ENCODE peak calls at places on chromosomes 2 and 18, in seven cellular contexts. One of them, this sample, is unnamed.

GRCh38 chr18:25247725-25248124 is 104.2 kb downstream of the ZNF521 start:
- DNase-seq in mesenchymal stem cell: peak; percentile 72
- DNase-seq in EH: peak; percentile 91
- DNase-seq in midbrain: no peak
- DNase-seq in body of pancreas: no peak
- DNase-seq in left lung: no peak
- DNase-seq in ecto neural progenitor cell: no peak
- DNase-seq in this sample: no peak

GRCh38 chr2:204357175-204357695 is 188.0 kb upstream of the PARD3B start:
- DNase-seq in mesenchymal stem cell: no peak
- DNase-seq in EH: no peak
- DNase-seq in midbrain: no peak
- DNase-seq in body of pancreas: no peak
- DNase-seq in left lung: no peak
- DNase-seq in ecto neural progenitor cell: no peak
- DNase-seq in this sample: no peak

GRCh38 chr2:96291751-96292150 is 13.6 kb downstream of the SNRNP200 start:
- DNase-seq in mesenchymal stem cell: no peak
- DNase-seq in EH: no peak
- DNase-seq in midbrain: no peak
- DNase-seq in body of pancreas: no peak
- DNase-seq in left lung: no peak
- DNase-seq in ecto neural progenitor cell: no peak
- DNase-seq in this sample: no peak

GRCh38 chr18:69819460-69819859 is 128.2 kb downstream of the CD226 start:
- DNase-seq in mesenchymal stem cell: no peak
- DNase-seq in EH: no peak
- DNase-seq in midbrain: no peak
- DNase-seq in body of pancreas: no peak
- DNase-seq in left lung: no peak
- DNase-seq in ecto neural progenitor cell: no peak
- DNase-seq in this sample: no peak

GRCh38 chr2:220227272-220227920 is 600.0 kb downstream of the SLC4A3 start:
- DNase-seq in mesenchymal stem cell: peak; percentile 53
- DNase-seq in EH: peak; percentile 88
- DNase-seq in midbrain: no peak
- DNase-seq in body of pancreas: no peak
- DNase-seq in left lung: no peak
- DNase-seq in ecto neural progenitor cell: no peak
- DNase-seq in this sample: no peak

GRCh38 chr2:119338826-119339561 is 27.6 kb downstream of the C2orf76 start:
- DNase-seq in mesenchymal stem cell: no peak
- DNase-seq in EH: no peak
- DNase-seq in midbrain: no peak
- DNase-seq in body of pancreas: peak; percentile 27
- DNase-seq in left lung: no peak
- DNase-seq in ecto neural progenitor cell: no peak
- DNase-seq in this sample: peak; percentile 67

GRCh38 chr2:218149865-218150264 is 16.9 kb downstream of the CXCR1 start:
- DNase-seq in mesenchymal stem cell: no peak
- DNase-seq in EH: no peak
- DNase-seq in midbrain: no peak
- DNase-seq in body of pancreas: no peak
- DNase-seq in left lung: no peak
- DNase-seq in ecto neural progenitor cell: no peak
- DNase-seq in this sample: no peak

GRCh38 chr2:144524190-144524957 is 4.5 kb upstream of the ZEB2 start:
- DNase-seq in mesenchymal stem cell: no peak
- DNase-seq in EH: no peak
- DNase-seq in midbrain: no peak
- DNase-seq in body of pancreas: peak; percentile 30
- DNase-seq in left lung: peak; percentile 91
- DNase-seq in ecto neural progenitor cell: peak; percentile 88
- DNase-seq in this sample: peak; percentile 92

GRCh38 chr2:146579154-146579930 is 1265.5 kb upstream of the ACVR2A start:
- DNase-seq in mesenchymal stem cell: peak; percentile 52
- DNase-seq in EH: peak; percentile 76
- DNase-seq in midbrain: no peak
- DNase-seq in body of pancreas: no peak
- DNase-seq in left lung: no peak
- DNase-seq in ecto neural progenitor cell: no peak
- DNase-seq in this sample: no peak

GRCh38 chr2:43791035-43791434 is 17.2 kb downstream of the DYNC2LI1 start:
- DNase-seq in mesenchymal stem cell: no peak
- DNase-seq in EH: no peak
- DNase-seq in midbrain: no peak
- DNase-seq in body of pancreas: no peak
- DNase-seq in left lung: no peak
- DNase-seq in ecto neural progenitor cell: no peak
- DNase-seq in this sample: no peak

GRCh38 chr2:228048838-228049490 is 132.5 kb downstream of the SPHKAP start:
- DNase-seq in mesenchymal stem cell: peak; percentile 3
- DNase-seq in EH: peak; percentile 74
- DNase-seq in midbrain: peak; percentile 27
- DNase-seq in body of pancreas: peak; percentile 32
- DNase-seq in left lung: no peak
- DNase-seq in ecto neural progenitor cell: peak; percentile 48
- DNase-seq in this sample: no peak

GRCh38 chr2:239195318-239195871 is 205.4 kb downstream of the HDAC4 start:
- DNase-seq in mesenchymal stem cell: no peak
- DNase-seq in EH: no peak
- DNase-seq in midbrain: peak; percentile 86
- DNase-seq in body of pancreas: no peak
- DNase-seq in left lung: peak; percentile 40
- DNase-seq in ecto neural progenitor cell: peak; percentile 39
- DNase-seq in this sample: peak; percentile 21

GRCh38 chr2:196431957-196432356 is 207.6 kb upstream of the CCDC150 start:
- DNase-seq in mesenchymal stem cell: peak; percentile 29
- DNase-seq in EH: peak; percentile 18
- DNase-seq in midbrain: peak; percentile 35
- DNase-seq in body of pancreas: no peak
- DNase-seq in left lung: no peak
- DNase-seq in ecto neural progenitor cell: peak; percentile 47
- DNase-seq in this sample: no peak

GRCh38 chr2:121955313-121956211 is 200.1 kb downstream of the TSN start:
- DNase-seq in mesenchymal stem cell: no peak
- DNase-seq in EH: no peak
- DNase-seq in midbrain: no peak
- DNase-seq in body of pancreas: peak; percentile 53
- DNase-seq in left lung: no peak
- DNase-seq in ecto neural progenitor cell: no peak
- DNase-seq in this sample: no peak

GRCh38 chr18:3380384-3380961 is 69.5 kb upstream of the TGIF1 start:
- DNase-seq in mesenchymal stem cell: peak; percentile 12
- DNase-seq in EH: peak; percentile 26
- DNase-seq in midbrain: no peak
- DNase-seq in body of pancreas: peak; percentile 21
- DNase-seq in left lung: no peak
- DNase-seq in ecto neural progenitor cell: no peak
- DNase-seq in this sample: no peak

GRCh38 chr2:14756981-14757657 is 124.6 kb downstream of the LRATD1 start:
- DNase-seq in mesenchymal stem cell: peak; percentile 76
- DNase-seq in EH: peak; percentile 55
- DNase-seq in midbrain: no peak
- DNase-seq in body of pancreas: peak; percentile 16
- DNase-seq in left lung: no peak
- DNase-seq in ecto neural progenitor cell: no peak
- DNase-seq in this sample: no peak

GRCh38 chr2:27264253-27264752 is 1.5 kb upstream of the SLC30A3 start:
- DNase-seq in mesenchymal stem cell: no peak
- DNase-seq in EH: no peak
- DNase-seq in midbrain: no peak
- DNase-seq in body of pancreas: no peak
- DNase-seq in left lung: no peak
- DNase-seq in ecto neural progenitor cell: peak; percentile 59
- DNase-seq in this sample: no peak

GRCh38 chr2:176078440-176079284 is 5.1 kb downstream of the EVX2 start:
- DNase-seq in mesenchymal stem cell: no peak
- DNase-seq in EH: no peak
- DNase-seq in midbrain: no peak
- DNase-seq in body of pancreas: no peak
- DNase-seq in left lung: no peak
- DNase-seq in ecto neural progenitor cell: no peak
- DNase-seq in this sample: no peak

GRCh38 chr2:136375017-136375901 is 257.3 kb upstream of the CXCR4 start:
- DNase-seq in mesenchymal stem cell: no peak
- DNase-seq in EH: no peak
- DNase-seq in midbrain: no peak
- DNase-seq in body of pancreas: no peak
- DNase-seq in left lung: no peak
- DNase-seq in ecto neural progenitor cell: no peak
- DNase-seq in this sample: no peak

GRCh38 chr2:233198026-233198425 is 53.4 kb upstream of the ATG16L1 start:
- DNase-seq in mesenchymal stem cell: no peak
- DNase-seq in EH: no peak
- DNase-seq in midbrain: no peak
- DNase-seq in body of pancreas: no peak
- DNase-seq in left lung: no peak
- DNase-seq in ecto neural progenitor cell: no peak
- DNase-seq in this sample: no peak

GRCh38 chr2:166106431-166107015 is 21.3 kb downstream of the SCN1A start:
- DNase-seq in mesenchymal stem cell: peak; percentile 18
- DNase-seq in EH: peak; percentile 6
- DNase-seq in midbrain: no peak
- DNase-seq in body of pancreas: no peak
- DNase-seq in left lung: no peak
- DNase-seq in ecto neural progenitor cell: no peak
- DNase-seq in this sample: no peak

GRCh38 chr2:177578454-177578853 is 185.9 kb downstream of the AGPS start:
- DNase-seq in mesenchymal stem cell: no peak
- DNase-seq in EH: no peak
- DNase-seq in midbrain: no peak
- DNase-seq in body of pancreas: no peak
- DNase-seq in left lung: no peak
- DNase-seq in ecto neural progenitor cell: no peak
- DNase-seq in this sample: no peak

GRCh38 chr2:59025157-59025757 is 784.1 kb upstream of the FANCL start:
- DNase-seq in mesenchymal stem cell: peak; percentile 22
- DNase-seq in EH: peak; percentile 42
- DNase-seq in midbrain: peak; percentile 41
- DNase-seq in body of pancreas: peak; percentile 36
- DNase-seq in left lung: peak; percentile 71
- DNase-seq in ecto neural progenitor cell: peak; percentile 80
- DNase-seq in this sample: peak; percentile 17

GRCh38 chr2:207663870-207664545 is 38.8 kb upstream of the METTL21A start:
- DNase-seq in mesenchymal stem cell: no peak
- DNase-seq in EH: no peak
- DNase-seq in midbrain: no peak
- DNase-seq in body of pancreas: no peak
- DNase-seq in left lung: no peak
- DNase-seq in ecto neural progenitor cell: no peak
- DNase-seq in this sample: no peak

GRCh38 chr2:39124000-39124769 is 3.3 kb upstream of the SOS1 start:
- DNase-seq in mesenchymal stem cell: peak; percentile 96
- DNase-seq in EH: peak; percentile 92
- DNase-seq in midbrain: peak; percentile 95
- DNase-seq in body of pancreas: peak; percentile 96
- DNase-seq in left lung: peak; percentile 100
- DNase-seq in ecto neural progenitor cell: peak; percentile 98
- DNase-seq in this sample: peak; percentile 99

GRCh38 chr18:48949051-48949605 is 1.6 kb downstream of the SMAD7 start:
- DNase-seq in mesenchymal stem cell: peak; percentile 64
- DNase-seq in EH: peak; percentile 42
- DNase-seq in midbrain: no peak
- DNase-seq in body of pancreas: no peak
- DNase-seq in left lung: peak; percentile 84
- DNase-seq in ecto neural progenitor cell: no peak
- DNase-seq in this sample: peak; percentile 87

GRCh38 chr2:21265752-21266151 is 142.0 kb downstream of the TDRD15 start:
- DNase-seq in mesenchymal stem cell: no peak
- DNase-seq in EH: no peak
- DNase-seq in midbrain: no peak
- DNase-seq in body of pancreas: no peak
- DNase-seq in left lung: no peak
- DNase-seq in ecto neural progenitor cell: no peak
- DNase-seq in this sample: no peak

GRCh38 chr18:58882681-58883080 is 18.0 kb downstream of the ZNF532 start:
- DNase-seq in mesenchymal stem cell: peak; percentile 34
- DNase-seq in EH: peak; percentile 82
- DNase-seq in midbrain: no peak
- DNase-seq in body of pancreas: no peak
- DNase-seq in left lung: no peak
- DNase-seq in ecto neural progenitor cell: no peak
- DNase-seq in this sample: no peak

GRCh38 chr2:23651187-23651983 is 266.4 kb downstream of the KLHL29 start:
- DNase-seq in mesenchymal stem cell: peak; percentile 77
- DNase-seq in EH: peak; percentile 73
- DNase-seq in midbrain: no peak
- DNase-seq in body of pancreas: no peak
- DNase-seq in left lung: peak; percentile 0
- DNase-seq in ecto neural progenitor cell: no peak
- DNase-seq in this sample: no peak

GRCh38 chr18:78986018-78986481 is 6.4 kb downstream of the SALL3 start:
- DNase-seq in mesenchymal stem cell: no peak
- DNase-seq in EH: no peak
- DNase-seq in midbrain: peak; percentile 58
- DNase-seq in body of pancreas: no peak
- DNase-seq in left lung: peak; percentile 58
- DNase-seq in ecto neural progenitor cell: peak; percentile 64
- DNase-seq in this sample: no peak

GRCh38 chr2:239028253-239028619 is 180.4 kb downstream of the TWIST2 start:
- DNase-seq in mesenchymal stem cell: no peak
- DNase-seq in EH: no peak
- DNase-seq in midbrain: no peak
- DNase-seq in body of pancreas: no peak
- DNase-seq in left lung: no peak
- DNase-seq in ecto neural progenitor cell: no peak
- DNase-seq in this sample: no peak

GRCh38 chr2:138356178-138356577 is 145.4 kb upstream of the SPOPL start:
- DNase-seq in mesenchymal stem cell: peak; percentile 39
- DNase-seq in EH: peak; percentile 58
- DNase-seq in midbrain: no peak
- DNase-seq in body of pancreas: peak; percentile 66
- DNase-seq in left lung: no peak
- DNase-seq in ecto neural progenitor cell: no peak
- DNase-seq in this sample: no peak

GRCh38 chr18:37327063-37327577 is 238.5 kb downstream of the CELF4 start:
- DNase-seq in mesenchymal stem cell: no peak
- DNase-seq in EH: no peak
- DNase-seq in midbrain: no peak
- DNase-seq in body of pancreas: no peak
- DNase-seq in left lung: no peak
- DNase-seq in ecto neural progenitor cell: no peak
- DNase-seq in this sample: no peak

GRCh38 chr18:79970419-79971133 is 6.1 kb downstream of the HSBP1L1 start:
- DNase-seq in mesenchymal stem cell: no peak
- DNase-seq in EH: no peak
- DNase-seq in midbrain: no peak
- DNase-seq in body of pancreas: no peak
- DNase-seq in left lung: no peak
- DNase-seq in ecto neural progenitor cell: no peak
- DNase-seq in this sample: no peak

GRCh38 chr2:201971516-201972228 is 62.0 kb upstream of the FZD7 start:
- DNase-seq in mesenchymal stem cell: no peak
- DNase-seq in EH: peak; percentile 81
- DNase-seq in midbrain: no peak
- DNase-seq in body of pancreas: no peak
- DNase-seq in left lung: no peak
- DNase-seq in ecto neural progenitor cell: no peak
- DNase-seq in this sample: peak; percentile 24

GRCh38 chr2:223735659-223736244 is 101.6 kb downstream of the AP1S3 start:
- DNase-seq in mesenchymal stem cell: peak; percentile 73
- DNase-seq in EH: peak; percentile 95
- DNase-seq in midbrain: no peak
- DNase-seq in body of pancreas: no peak
- DNase-seq in left lung: no peak
- DNase-seq in ecto neural progenitor cell: no peak
- DNase-seq in this sample: no peak

GRCh38 chr2:10558281-10559030 is 110.3 kb upstream of the ODC1 start:
- DNase-seq in mesenchymal stem cell: no peak
- DNase-seq in EH: no peak
- DNase-seq in midbrain: no peak
- DNase-seq in body of pancreas: no peak
- DNase-seq in left lung: no peak
- DNase-seq in ecto neural progenitor cell: no peak
- DNase-seq in this sample: no peak

This sample was measured in right cardiac atrium.